ENCODE peak calls at places on chromosome 6, in nine cellular contexts. Z, U, B, G, T, V, Y, C and S are unnamed samples.

GRCh38 chr6:124119591-124119990 is 315.9 kb downstream of the NKAIN2 start:
- DNase-seq in C (no peak), B (no peak), G (no peak), Y (no peak), Z (no peak), V (no peak), T (no peak), U (peak; percentile 38), S (no peak)

GRCh38 chr6:132445201-132445951 is 44.1 kb upstream of the MOXD1 start:
- DNase-seq in T (peak; percentile 67), U (no peak), C (peak; percentile 88), Y (no peak), V (no peak), B (no peak), Z (peak; percentile 84), G (no peak), S (peak; percentile 97)

GRCh38 chr6:19860235-19860877 is 23.2 kb downstream of the ID4 start:
- DNase-seq in Y (no peak), Z (no peak), T (no peak), U (peak; percentile 61), V (no peak), G (no peak), B (no peak), C (no peak), S (no peak)

GRCh38 chr6:153263489-153263888 is 132.4 kb upstream of the RGS17 start:
- DNase-seq in C (no peak), U (no peak), T (no peak), B (no peak), V (no peak), Z (no peak), G (no peak), Y (no peak), S (no peak)

GRCh38 chr6:33882154-33882553 is 78.4 kb upstream of the MLN start:
- DNase-seq in Y (no peak), U (no peak), Z (no peak), C (peak; percentile 4), B (no peak), V (no peak), T (peak; percentile 83), G (no peak), S (peak; percentile 10)

GRCh38 chr6:30206799-30207618 is 6.2 kb downstream of the TRIM26 start:
- DNase-seq in U (no peak), B (no peak), G (no peak), Z (peak; percentile 13), C (peak; percentile 20), T (peak; percentile 30), Y (no peak), V (no peak), S (peak; percentile 56)

GRCh38 chr6:16769131-16769985 is 8.1 kb upstream of the ATXN1 start:
- DNase-seq in C (peak; percentile 61), V (peak; percentile 18), Y (no peak), B (no peak), T (peak; percentile 85), G (peak; percentile 37), Z (peak; percentile 91), U (no peak), S (peak; percentile 85)

GRCh38 chr6:84052204-84052882 is 18.8 kb downstream of the MRAP2 start:
- DNase-seq in T (peak; percentile 70), B (peak; percentile 81), U (peak; percentile 92), C (peak; percentile 50), Z (peak; percentile 80), Y (no peak), G (no peak), V (no peak), S (peak; percentile 68)

GRCh38 chr6:56766139-56766805 is 123.6 kb upstream of the DST start:
- DNase-seq in T (no peak), C (no peak), G (no peak), B (no peak), U (no peak), Y (no peak), V (no peak), Z (no peak), S (no peak)

GRCh38 chr6:130324657-130325056 is 41.2 kb upstream of the TMEM200A start:
- DNase-seq in B (no peak), U (no peak), Y (no peak), G (no peak), Z (peak; percentile 84), T (peak; percentile 55), C (peak; percentile 83), V (no peak), S (peak; percentile 85)

GRCh38 chr6:6972456-6972855 is 135.3 kb upstream of the RREB1 start:
- DNase-seq in Z (peak; percentile 52), V (no peak), T (peak; percentile 86), B (no peak), Y (no peak), G (no peak), U (no peak), C (peak; percentile 25), S (peak; percentile 51)

GRCh38 chr6:27078734-27079357 is 168.7 kb upstream of the PRSS16 start:
- DNase-seq in B (peak; percentile 49), T (peak; percentile 81), V (peak; percentile 28), U (peak; percentile 81), Y (no peak), Z (peak; percentile 67), C (peak; percentile 68), G (no peak), S (peak; percentile 76)

GRCh38 chr6:75723382-75723781 is 25.7 kb upstream of the MYO6 start:
- DNase-seq in G (no peak), V (no peak), Y (no peak), U (no peak), T (no peak), B (no peak), C (no peak), Z (no peak), S (no peak)

GRCh38 chr6:119865466-119866350 is 516.1 kb upstream of the MAN1A1 start:
- DNase-seq in Z (no peak), C (no peak), Y (no peak), U (no peak), B (no peak), V (no peak), G (no peak), T (no peak), S (peak; percentile 5)

GRCh38 chr6:150894935-150895686 is 29.6 kb downstream of the MTHFD1L start:
- DNase-seq in B (no peak), U (peak; percentile 49), C (peak; percentile 62), Y (no peak), Z (peak; percentile 82), G (no peak), T (no peak), V (peak; percentile 59), S (peak; percentile 39)

GRCh38 chr6:158654498-158654897 is 4.6 kb downstream of the SYTL3 start:
- DNase-seq in T (peak; percentile 92), B (no peak), U (no peak), Z (peak; percentile 65), G (no peak), V (no peak), Y (no peak), C (peak; percentile 94), S (peak; percentile 89)

GRCh38 chr6:39342692-39343460 is 20.4 kb upstream of the KCNK16 start:
- DNase-seq in T (no peak), Y (no peak), Z (no peak), G (no peak), C (no peak), B (no peak), U (peak; percentile 28), V (no peak), S (no peak)

GRCh38 chr6:61210549-61210948 is 1075.5 kb downstream of the KHDRBS2 start:
- DNase-seq in Y (no peak), Z (peak; percentile 11), U (no peak), C (no peak), B (no peak), G (no peak), V (no peak), T (no peak), S (peak; percentile 7)

GRCh38 chr6:31901953-31902643 is at the start of gene ZBTB12:
- DNase-seq in B (peak; percentile 87), C (peak; percentile 98), Z (peak; percentile 97), V (peak; percentile 91), U (peak; percentile 98), G (peak; percentile 77), Y (peak; percentile 68), T (peak; percentile 97), S (peak; percentile 92)

GRCh38 chr6:5995705-5996686 is 10.7 kb downstream of the NRN1 start:
- DNase-seq in U (peak; percentile 14), T (peak; percentile 11), Y (no peak), Z (peak; percentile 67), C (peak; percentile 19), G (no peak), B (peak; percentile 80), V (no peak), S (peak; percentile 85)

GRCh38 chr6:161407581-161407980 is 133.7 kb upstream of the AGPAT4 start:
- DNase-seq in U (no peak), C (peak; percentile 66), T (peak; percentile 64), Z (peak; percentile 60), V (no peak), Y (no peak), G (no peak), B (no peak), S (peak; percentile 94)

GRCh38 chr6:159762681-159763293 is 942 bp downstream of the ACAT2 start:
- DNase-seq in C (no peak), Z (no peak), T (no peak), U (no peak), B (no peak), Y (no peak), G (peak; percentile 5), V (no peak), S (no peak)

GRCh38 chr6:9467746-9468145 is 947.1 kb downstream of the TFAP2A start:
- DNase-seq in Y (no peak), T (peak; percentile 57), G (no peak), C (peak; percentile 67), U (no peak), V (no peak), B (no peak), Z (peak; percentile 36), S (peak; percentile 70)

GRCh38 chr6:6927437-6928361 is 180.1 kb upstream of the RREB1 start:
- DNase-seq in Y (no peak), U (no peak), C (no peak), Z (no peak), G (no peak), T (no peak), B (no peak), V (no peak), S (no peak)

GRCh38 chr6:127547215-127547614 is 28.1 kb upstream of the MTCL3 start:
- DNase-seq in C (no peak), U (no peak), V (no peak), Z (no peak), G (no peak), Y (no peak), B (peak; percentile 30), T (peak; percentile 28), S (peak; percentile 18)

GRCh38 chr6:148550569-148550968 is 196.3 kb upstream of the UST start:
- DNase-seq in Z (no peak), G (no peak), B (no peak), V (no peak), C (no peak), Y (no peak), T (peak; percentile 79), U (no peak), S (peak; percentile 19)

GRCh38 chr6:138455746-138456392 is 43.4 kb downstream of the NHSL1 start:
- DNase-seq in B (no peak), C (peak; percentile 52), Y (no peak), U (peak; percentile 54), Z (peak; percentile 45), G (no peak), T (peak; percentile 46), V (peak; percentile 64), S (peak; percentile 82)

GRCh38 chr6:73234732-73235131 is 9.4 kb upstream of the KHDC1L start:
- DNase-seq in Z (peak; percentile 3), V (no peak), Y (no peak), B (no peak), T (peak; percentile 60), G (no peak), U (no peak), C (peak; percentile 87), S (peak; percentile 91)

GRCh38 chr6:16840725-16841124 is 79.5 kb upstream of the ATXN1 start:
- DNase-seq in C (no peak), T (no peak), V (peak; percentile 55), Y (no peak), B (no peak), Z (no peak), U (no peak), G (no peak), S (no peak)

GRCh38 chr6:38058022-38058421 is 238.5 kb downstream of the ZFAND3 start:
- DNase-seq in C (peak; percentile 78), B (no peak), T (peak; percentile 11), V (peak; percentile 38), Y (peak; percentile 14), U (no peak), G (no peak), Z (peak; percentile 45), S (peak; percentile 68)

GRCh38 chr6:106182455-106182854 is 96.3 kb downstream of the PRDM1 start:
- DNase-seq in T (no peak), Z (no peak), G (no peak), U (no peak), Y (no peak), C (no peak), V (peak; percentile 81), B (no peak), S (peak; percentile 12)